ENCODE peak calls at places on chromosomes 11 and 22, in seven cellular contexts. One of them, this sample, is unnamed.

GRCh38 chr22:43921361-43921760 is 2.2 kb upstream of the PNPLA3 start:
- DNase-seq in mucosa of descending colon: no peak
- DNase-seq in small intestine: no peak
- DNase-seq in HFF-Myc: peak; percentile 32
- DNase-seq in SJCRH30: peak; percentile 71
- DNase-seq in pancreas: no peak
- DNase-seq in sigmoid colon: no peak
- DNase-seq in this sample: no peak

GRCh38 chr11:69479591-69480271 is 1.7 kb upstream of the LINC01488 start:
- DNase-seq in HFF-Myc: no peak
- DNase-seq in sigmoid colon: no peak
- DNase-seq in small intestine: peak; percentile 98
- DNase-seq in SJCRH30: no peak
- DNase-seq in pancreas: no peak
- DNase-seq in mucosa of descending colon: peak; percentile 93
- DNase-seq in this sample: no peak

GRCh38 chr11:81975261-81975900 is 758.3 kb downstream of the FAM181B start:
- DNase-seq in SJCRH30: no peak
- DNase-seq in small intestine: no peak
- DNase-seq in mucosa of descending colon: no peak
- DNase-seq in pancreas: no peak
- DNase-seq in HFF-Myc: no peak
- DNase-seq in sigmoid colon: no peak
- DNase-seq in this sample: no peak

GRCh38 chr22:38760477-38761201 is 4.8 kb upstream of the SUN2 start:
- DNase-seq in HFF-Myc: no peak
- DNase-seq in SJCRH30: peak; percentile 91
- DNase-seq in sigmoid colon: no peak
- DNase-seq in pancreas: no peak
- DNase-seq in small intestine: no peak
- DNase-seq in mucosa of descending colon: no peak
- DNase-seq in this sample: peak; percentile 91

GRCh38 chr11:15396778-15397177 is 282.1 kb downstream of the INSC start:
- DNase-seq in small intestine: no peak
- DNase-seq in mucosa of descending colon: no peak
- DNase-seq in sigmoid colon: no peak
- DNase-seq in pancreas: no peak
- DNase-seq in HFF-Myc: no peak
- DNase-seq in SJCRH30: no peak
- DNase-seq in this sample: no peak

GRCh38 chr11:40425168-40425567 is 1034.3 kb downstream of the LRRC4C start:
- DNase-seq in small intestine: no peak
- DNase-seq in sigmoid colon: no peak
- DNase-seq in pancreas: no peak
- DNase-seq in SJCRH30: no peak
- DNase-seq in mucosa of descending colon: no peak
- DNase-seq in HFF-Myc: no peak
- DNase-seq in this sample: no peak

GRCh38 chr11:103529217-103529684 is 420.0 kb downstream of the DYNC2H1 start:
- DNase-seq in mucosa of descending colon: no peak
- DNase-seq in HFF-Myc: peak; percentile 37
- DNase-seq in SJCRH30: peak; percentile 6
- DNase-seq in sigmoid colon: no peak
- DNase-seq in small intestine: no peak
- DNase-seq in pancreas: no peak
- DNase-seq in this sample: peak; percentile 36

GRCh38 chr11:18383388-18384156 is 10.8 kb upstream of the LDHA start:
- DNase-seq in sigmoid colon: peak; percentile 93
- DNase-seq in pancreas: peak; percentile 69
- DNase-seq in HFF-Myc: peak; percentile 99
- DNase-seq in SJCRH30: peak; percentile 83
- DNase-seq in mucosa of descending colon: peak; percentile 74
- DNase-seq in small intestine: peak; percentile 100
- DNase-seq in this sample: peak; percentile 49

GRCh38 chr22:35202376-35202775 is 54.9 kb upstream of the HMGXB4 start:
- DNase-seq in SJCRH30: no peak
- DNase-seq in mucosa of descending colon: no peak
- DNase-seq in sigmoid colon: no peak
- DNase-seq in small intestine: no peak
- DNase-seq in pancreas: no peak
- DNase-seq in HFF-Myc: no peak
- DNase-seq in this sample: no peak

GRCh38 chr11:75103380-75104026 is 6.8 kb upstream of the OR2AT4 start:
- DNase-seq in SJCRH30: no peak
- DNase-seq in HFF-Myc: peak; percentile 73
- DNase-seq in pancreas: no peak
- DNase-seq in small intestine: no peak
- DNase-seq in sigmoid colon: no peak
- DNase-seq in mucosa of descending colon: no peak
- DNase-seq in this sample: no peak

GRCh38 chr11:60377737-60378136 is 595 bp upstream of the MS4A7 start:
- DNase-seq in pancreas: peak; percentile 65
- DNase-seq in HFF-Myc: no peak
- DNase-seq in SJCRH30: no peak
- DNase-seq in sigmoid colon: peak; percentile 79
- DNase-seq in mucosa of descending colon: no peak
- DNase-seq in small intestine: no peak
- DNase-seq in this sample: no peak
- H3K4me3 ChIP-seq in pancreas: no peak overlapping the region
- H3K4me3 ChIP-seq in HFF-Myc: no peak overlapping the region
- H3K4me3 ChIP-seq in SJCRH30: no peak overlapping the region
- H3K4me3 ChIP-seq in sigmoid colon: no peak overlapping the region
- H3K4me3 ChIP-seq in mucosa of descending colon: no peak overlapping the region
- H3K4me3 ChIP-seq in small intestine: no peak overlapping the region
- H3K4me3 ChIP-seq in this sample: no peak overlapping the region

GRCh38 chr11:115501504-115501894 is 2.7 kb downstream of the CADM1 start:
- DNase-seq in SJCRH30: no peak
- DNase-seq in small intestine: no peak
- DNase-seq in pancreas: no peak
- DNase-seq in HFF-Myc: no peak
- DNase-seq in mucosa of descending colon: no peak
- DNase-seq in sigmoid colon: no peak
- DNase-seq in this sample: no peak
- H3K4me3 ChIP-seq in SJCRH30: no peak overlapping the region
- H3K4me3 ChIP-seq in small intestine: no peak overlapping the region
- H3K4me3 ChIP-seq in pancreas: no peak overlapping the region
- H3K4me3 ChIP-seq in HFF-Myc: no peak overlapping the region
- H3K4me3 ChIP-seq in mucosa of descending colon: no peak overlapping the region
- H3K4me3 ChIP-seq in sigmoid colon: peak overlapping the region; percentile 10
- H3K4me3 ChIP-seq in this sample: peak overlapping the region; percentile 97

GRCh38 chr11:115980336-115980735 is 476.1 kb upstream of the CADM1 start:
- DNase-seq in pancreas: no peak
- DNase-seq in SJCRH30: no peak
- DNase-seq in mucosa of descending colon: no peak
- DNase-seq in small intestine: no peak
- DNase-seq in HFF-Myc: no peak
- DNase-seq in sigmoid colon: peak; percentile 74
- DNase-seq in this sample: no peak

GRCh38 chr11:115974703-115975102 is 470.5 kb upstream of the CADM1 start:
- DNase-seq in HFF-Myc: no peak
- DNase-seq in small intestine: no peak
- DNase-seq in mucosa of descending colon: no peak
- DNase-seq in pancreas: no peak
- DNase-seq in sigmoid colon: no peak
- DNase-seq in SJCRH30: no peak
- DNase-seq in this sample: no peak
- H3K4me3 ChIP-seq in HFF-Myc: no peak overlapping the region
- H3K4me3 ChIP-seq in small intestine: no peak overlapping the region
- H3K4me3 ChIP-seq in mucosa of descending colon: no peak overlapping the region
- H3K4me3 ChIP-seq in pancreas: no peak overlapping the region
- H3K4me3 ChIP-seq in sigmoid colon: no peak overlapping the region
- H3K4me3 ChIP-seq in SJCRH30: no peak overlapping the region
- H3K4me3 ChIP-seq in this sample: no peak overlapping the region

GRCh38 chr11:1573077-1573846 is 1.2 kb upstream of the DUSP8 start:
- DNase-seq in mucosa of descending colon: peak; percentile 83
- DNase-seq in SJCRH30: no peak
- DNase-seq in HFF-Myc: no peak
- DNase-seq in small intestine: peak; percentile 59
- DNase-seq in pancreas: peak; percentile 66
- DNase-seq in sigmoid colon: peak; percentile 74
- DNase-seq in this sample: no peak
- H3K4me3 ChIP-seq in mucosa of descending colon: peak overlapping the region; percentile 72
- H3K4me3 ChIP-seq in SJCRH30: peak overlapping the region; percentile 69
- H3K4me3 ChIP-seq in HFF-Myc: no peak overlapping the region
- H3K4me3 ChIP-seq in small intestine: peak overlapping the region; percentile 61
- H3K4me3 ChIP-seq in pancreas: peak overlapping the region; percentile 55
- H3K4me3 ChIP-seq in sigmoid colon: peak overlapping the region; percentile 62
- H3K4me3 ChIP-seq in this sample: peak overlapping the region; percentile 28

DNA sequence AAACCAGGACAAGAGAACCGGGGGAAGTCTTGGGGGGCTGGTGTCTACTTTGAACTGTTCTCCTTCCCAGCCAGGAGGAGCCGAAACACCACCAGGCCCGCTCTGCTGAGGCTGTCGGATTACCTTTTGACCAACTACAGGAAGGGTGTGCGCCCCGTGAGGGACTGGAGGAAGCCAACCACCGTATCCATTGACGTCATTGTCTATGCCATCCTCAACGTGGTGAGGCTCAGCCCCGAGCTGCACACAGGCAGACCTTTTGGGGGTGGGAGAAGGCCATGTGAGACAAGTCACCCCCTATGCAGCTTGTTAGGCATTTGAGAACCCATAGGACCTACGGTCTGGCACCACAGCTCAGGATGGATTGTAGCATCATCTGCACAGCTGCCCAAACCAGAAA is 2.8 kb downstream of the HTR3A start:
- DNase-seq in pancreas: no peak
- DNase-seq in SJCRH30: no peak
- DNase-seq in mucosa of descending colon: no peak
- DNase-seq in sigmoid colon: no peak
- DNase-seq in small intestine: no peak
- DNase-seq in HFF-Myc: no peak
- DNase-seq in this sample: no peak
- H3K4me3 ChIP-seq in pancreas: no peak overlapping the region
- H3K4me3 ChIP-seq in SJCRH30: no peak overlapping the region
- H3K4me3 ChIP-seq in mucosa of descending colon: no peak overlapping the region
- H3K4me3 ChIP-seq in sigmoid colon: no peak overlapping the region
- H3K4me3 ChIP-seq in small intestine: no peak overlapping the region
- H3K4me3 ChIP-seq in HFF-Myc: no peak overlapping the region
- H3K4me3 ChIP-seq in this sample: no peak overlapping the region